ENCODE peak calls at places on chromosomes 3 and 15, in seven cellular contexts. G, E, A, P, B, T and F are unnamed samples.

GRCh38 chr15:35657679-35658201 is 111.8 kb upstream of the DPH6 start:
- DNase-seq in G (peak), E (peak), A (peak), P (no peak), B (no peak), T (no peak), F (no peak)

GRCh38 chr15:88498991-88499390 is 31.5 kb downstream of the MRPS11 start:
- DNase-seq in G (no peak), E (no peak), A (no peak), P (no peak), B (no peak), T (no peak), F (no peak)

GRCh38 chr15:92808611-92809063 is 91.5 kb upstream of the CHD2 start:
- DNase-seq in G (no peak), E (no peak), A (no peak), P (no peak), B (no peak), T (peak), F (peak)

GRCh38 chr3:127796045-127796720 is 26.1 kb downstream of the MGLL start:
- DNase-seq in G (no peak), E (no peak), A (no peak), P (no peak), B (no peak), T (no peak), F (no peak)

GRCh38 chr15:99105516-99106341 is 849 bp downstream of the SYNM start:
- DNase-seq in G (peak), E (peak), A (no peak), P (no peak), B (peak), T (peak), F (peak)

GRCh38 chr3:59150039-59150438 is 100.2 kb upstream of the CFAP20DC start:
- DNase-seq in G (no peak), E (no peak), A (no peak), P (no peak), B (no peak), T (no peak), F (peak)

GRCh38 chr3:149551500-149551899 is 77.0 kb downstream of the TM4SF4 start:
- DNase-seq in G (no peak), E (no peak), A (no peak), P (no peak), B (no peak), T (no peak), F (no peak)

GRCh38 chr15:45117327-45118130 is 3.4 kb downstream of the DUOXA2 start:
- DNase-seq in G (no peak), E (no peak), A (no peak), P (no peak), B (no peak), T (peak), F (no peak)

GRCh38 chr3:105944281-105944680 is 75.5 kb upstream of the CBLB start:
- DNase-seq in G (peak), E (peak), A (no peak), P (no peak), B (no peak), T (no peak), F (no peak)

GRCh38 chr3:46703013-46703520 is 1.9 kb downstream of the TMIE start:
- DNase-seq in G (no peak), E (no peak), A (no peak), P (no peak), B (no peak), T (no peak), F (no peak)

GRCh38 chr15:84734794-84735479 is 13.5 kb upstream of the ZNF592 start:
- DNase-seq in G (no peak), E (no peak), A (no peak), P (no peak), B (peak), T (peak), F (peak)

GRCh38 chr3:175105066-175105465 is 245.9 kb downstream of the NAALADL2 start:
- DNase-seq in G (no peak), E (no peak), A (no peak), P (no peak), B (no peak), T (no peak), F (no peak)

GRCh38 chr15:100204211-100204610 is 137.6 kb downstream of the ADAMTS17 start:
- DNase-seq in G (no peak), E (no peak), A (no peak), P (no peak), B (no peak), T (no peak), F (no peak)

GRCh38 chr3:187808466-187809291 is 63.4 kb upstream of the BCL6 start:
- DNase-seq in G (no peak), E (no peak), A (no peak), P (no peak), B (no peak), T (no peak), F (no peak)

GRCh38 chr3:32220006-32220405 is 18.5 kb upstream of the CMTM8 start:
- DNase-seq in G (no peak), E (peak), A (no peak), P (no peak), B (no peak), T (no peak), F (no peak)

GRCh38 chr3:188049890-188050530 is 103.9 kb upstream of the LPP start:
- DNase-seq in G (no peak), E (no peak), A (no peak), P (no peak), B (peak), T (no peak), F (no peak)

GRCh38 chr3:12934431-12934830 is 93.1 kb upstream of the RPL32 start:
- DNase-seq in G (no peak), E (no peak), A (no peak), P (peak), B (no peak), T (no peak), F (no peak)

GRCh38 chr3:140845878-140846277 is 95.8 kb upstream of the SLC25A36 start:
- DNase-seq in G (no peak), E (no peak), A (no peak), P (no peak), B (no peak), T (no peak), F (no peak)

GRCh38 chr15:65913631-65914199 is 44.4 kb downstream of the RAB11A start:
- DNase-seq in G (no peak), E (no peak), A (no peak), P (no peak), B (no peak), T (no peak), F (no peak)

GRCh38 chr15:80173022-80173759 is 20.4 kb downstream of the FAH start:
- DNase-seq in G (no peak), E (no peak), A (no peak), P (peak), B (peak), T (peak), F (peak)

GRCh38 chr15:81181220-81181619 is 15.5 kb upstream of the IL16 start:
- DNase-seq in G (no peak), E (no peak), A (no peak), P (no peak), B (no peak), T (no peak), F (no peak)